ENCODE peak calls at places on chromosomes 11 and 22, in nine cellular contexts. F is thoracic aorta, Q is AG09309, S is tibial artery, H is NB4, O is left ventricle myocardium inferior, N is fibroblast of lung, M is uterus, C is WERI-Rb-1. B is an unnamed sample.

GRCh38 chr11:64022125-64022784 is 13.5 kb upstream of the FLRT1 start:
- DNase-seq in F (no peak), Q (no peak), S (no peak), H (no peak), O (no peak), N (no peak), M (no peak), C (no peak), B (no peak)

GRCh38 chr11:72613977-72614376 is 60.2 kb downstream of the PDE2A start:
- DNase-seq in F (no peak), Q (no peak), S (peak; percentile 78), H (peak; percentile 99), O (no peak), N (no peak), M (no peak), C (no peak), B (no peak)

GRCh38 chr22:24161909-24162308 is 19.4 kb upstream of the SUSD2 start:
- DNase-seq in F (no peak), Q (no peak), S (no peak), H (no peak), O (peak; percentile 57), N (no peak), M (no peak), C (no peak), B (no peak)

GRCh38 chr11:14974021-14974698 is 2.0 kb upstream of the CALCA start:
- DNase-seq in F (no peak), Q (no peak), S (no peak), H (no peak), O (no peak), N (no peak), M (no peak), C (no peak), B (no peak)

GRCh38 chr22:25844601-25845000 is 102.6 kb downstream of the MYO18B start:
- DNase-seq in F (no peak), Q (no peak), S (no peak), H (no peak), O (no peak), N (no peak), M (no peak), C (no peak), B (no peak)

GRCh38 chr11:73350908-73351636 is 25.1 kb upstream of the RELT start:
- DNase-seq in F (no peak), Q (peak; percentile 40), S (no peak), H (peak; percentile 83), O (peak; percentile 46), N (peak; percentile 88), M (no peak), C (peak; percentile 37), B (no peak)

GRCh38 chr11:46332568-46333128 is 14.6 kb upstream of the DGKZ start:
- DNase-seq in F (no peak), Q (no peak), S (no peak), H (no peak), O (no peak), N (no peak), M (no peak), C (no peak), B (no peak)

GRCh38 chr11:117816151-117816741 is 8.3 kb downstream of the FXYD2 start:
- DNase-seq in F (no peak), Q (no peak), S (no peak), H (peak; percentile 42), O (no peak), N (peak; percentile 50), M (peak; percentile 60), C (peak; percentile 96), B (no peak)

GRCh38 chr22:23217171-23218052 is 37.1 kb downstream of the BCR start:
- DNase-seq in F (no peak), Q (no peak), S (no peak), H (peak; percentile 15), O (peak; percentile 43), N (no peak), M (no peak), C (no peak), B (no peak)

GRCh38 chr11:88102595-88102929 is 72.7 kb downstream of the RAB38 start:
- DNase-seq in F (no peak), Q (peak; percentile 57), S (no peak), H (peak; percentile 78), O (no peak), N (peak; percentile 21), M (no peak), C (no peak), B (no peak)

GRCh38 chr11:111000400-111001090 is 245.0 kb upstream of the POU2AF2 start:
- DNase-seq in F (no peak), Q (no peak), S (no peak), H (no peak), O (no peak), N (peak; percentile 77), M (no peak), C (no peak), B (peak; percentile 12)

GRCh38 chr11:68202165-68202564 is 10.9 kb downstream of the KMT5B start:
- DNase-seq in F (no peak), Q (no peak), S (no peak), H (no peak), O (no peak), N (no peak), M (no peak), C (no peak), B (no peak)

GRCh38 chr22:23384899-23385298 is 195.2 kb downstream of the IGLL1 start:
- DNase-seq in F (no peak), Q (no peak), S (peak; percentile 59), H (no peak), O (no peak), N (no peak), M (no peak), C (no peak), B (no peak)

GRCh38 chr22:38071421-38072321 is 12.3 kb downstream of the SLC16A8 start:
- DNase-seq in F (no peak), Q (no peak), S (no peak), H (no peak), O (no peak), N (no peak), M (no peak), C (peak; percentile 8), B (no peak)

GRCh38 chr11:18332302-18332701 is 9.9 kb downstream of the GTF2H1 start:
- DNase-seq in F (no peak), Q (no peak), S (no peak), H (no peak), O (no peak), N (no peak), M (no peak), C (no peak), B (no peak)

DNA sequence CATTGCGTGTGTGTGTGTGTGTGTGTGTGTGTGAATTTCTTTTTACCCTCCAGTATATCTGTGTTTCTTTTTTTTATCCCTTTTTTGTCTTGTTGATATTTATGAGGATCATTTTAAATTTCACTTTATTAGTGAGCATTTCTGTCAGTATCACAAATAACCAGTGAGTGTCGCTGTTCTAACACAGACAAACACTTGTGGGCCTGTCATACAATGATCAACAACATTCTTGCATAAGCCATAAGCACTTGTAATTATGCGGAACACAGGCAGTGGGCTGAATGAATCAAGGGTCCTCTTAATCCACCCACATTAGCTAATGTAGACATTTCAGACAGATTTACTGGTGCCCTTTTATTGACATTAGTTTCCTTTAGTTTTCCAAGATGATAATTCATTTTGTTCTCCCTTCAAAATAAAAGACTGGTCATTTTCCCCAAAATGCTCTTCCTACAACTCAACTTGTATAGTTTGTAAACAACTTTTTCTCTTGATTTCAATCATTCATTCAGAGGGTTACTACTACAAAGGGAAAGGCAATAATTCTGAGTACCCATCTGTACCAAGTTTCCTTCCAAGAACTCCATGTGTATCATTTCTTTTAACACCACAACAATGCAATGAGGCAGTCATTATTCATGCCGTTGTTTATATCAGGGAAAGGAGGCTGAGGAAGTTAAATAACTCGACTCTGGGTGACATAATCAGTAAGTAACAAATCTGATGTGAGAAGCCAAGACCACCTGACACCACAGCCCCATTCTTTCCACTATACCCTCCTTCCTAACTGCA is 34.6 kb upstream of the ANO3 start:
- DNase-seq in F (no peak), Q (peak; percentile 66), S (no peak), H (peak; percentile 69), O (no peak), N (peak; percentile 91), M (no peak), C (peak; percentile 26), B (no peak)
- TF ChIP-seq CTCF in F (peak; percentile 36), Q (peak; percentile 69), S (peak; percentile 26), H (peak; percentile 50), O (peak; percentile 69), N (peak; percentile 65), M (peak; percentile 28), C (peak; percentile 53), B (peak; percentile 52)

DNA sequence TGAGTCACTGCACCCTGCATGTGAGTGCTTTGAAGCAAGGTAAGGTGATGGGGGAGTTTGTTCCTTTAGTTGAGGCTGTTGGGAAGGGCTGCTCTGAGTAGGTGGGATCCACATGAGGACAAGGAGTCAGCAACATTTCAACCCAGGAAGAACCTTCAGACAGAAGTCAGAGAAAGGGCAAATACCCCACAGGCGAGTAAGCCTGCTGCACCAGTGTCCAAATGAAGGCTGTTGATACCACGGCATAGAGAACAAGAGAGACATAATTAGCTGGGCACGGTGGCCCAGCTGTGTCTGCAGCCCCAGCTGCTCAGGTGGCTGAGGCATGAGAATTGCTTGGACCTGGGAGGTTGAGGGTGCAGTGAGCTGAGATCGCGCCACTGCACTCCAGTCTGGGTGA is 54.3 kb upstream of the CLMP start:
- DNase-seq in F (no peak), Q (no peak), S (no peak), H (no peak), O (no peak), N (no peak), M (no peak), C (no peak), B (no peak)
- H3K4me3 ChIP-seq in F (no peak overlapping the region), Q (no peak overlapping the region), S (no peak overlapping the region), H (no peak overlapping the region), O (no peak overlapping the region), N (no peak overlapping the region), M (no peak overlapping the region), C (no peak overlapping the region), B (no peak overlapping the region)

DNA sequence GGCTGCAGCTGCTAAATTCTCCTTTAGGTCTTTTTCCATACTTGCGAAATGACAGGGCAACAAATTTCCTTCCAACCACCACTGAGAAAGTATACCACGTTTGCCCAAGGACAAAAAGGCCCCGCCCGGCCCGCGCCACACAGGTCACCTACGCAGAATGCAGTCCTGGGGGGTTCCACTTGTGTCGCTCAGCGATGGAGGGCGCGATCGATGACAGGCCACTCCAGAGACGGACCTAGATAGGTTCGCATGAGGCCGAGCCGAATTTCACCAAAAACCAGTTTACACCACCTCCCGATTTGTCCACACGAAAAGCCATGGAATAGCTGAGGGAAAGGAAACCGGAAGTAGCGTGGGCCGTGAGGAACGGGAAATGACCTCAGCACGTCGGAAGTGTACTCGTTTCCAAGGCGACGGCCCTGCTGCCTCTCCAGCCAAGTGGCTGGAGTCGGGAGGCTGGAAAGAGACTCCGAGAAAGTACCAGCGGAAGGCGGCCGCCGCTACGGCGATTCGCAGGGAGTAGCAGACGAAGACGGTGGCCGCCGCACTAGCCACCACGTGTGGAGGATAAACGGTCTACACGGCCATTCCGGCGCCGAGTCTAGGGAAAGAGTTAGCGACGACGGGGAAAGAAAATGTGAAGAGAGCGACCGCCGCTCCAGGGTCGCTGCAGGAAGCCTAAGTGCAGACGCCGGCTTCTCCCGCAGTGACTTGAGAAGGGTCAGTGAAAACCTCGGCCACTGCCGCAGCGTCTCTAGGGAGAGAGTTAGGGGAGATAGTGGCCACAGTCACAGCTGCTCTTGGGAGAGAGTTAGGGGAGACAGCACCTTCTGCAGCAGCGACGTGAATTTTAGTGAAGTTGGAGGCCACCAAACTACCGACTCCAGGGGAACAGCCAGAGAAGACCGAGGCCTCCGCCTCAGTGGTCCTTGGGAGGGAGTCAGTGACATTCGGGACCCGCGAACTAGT is at the start of gene ANKRD42:
- DNase-seq in F (peak; percentile 86), Q (peak; percentile 83), S (peak; percentile 96), H (peak; percentile 98), O (peak; percentile 90), N (peak; percentile 94), M (peak; percentile 90), C (peak; percentile 93), B (peak; percentile 89)
- TF ChIP-seq CTCF in F (no peak), Q (no peak), S (no peak), H (no peak), O (no peak), N (no peak), M (no peak), C (no peak), B (no peak)

GRCh38 chr11:8809605-8810272 is 101.2 kb upstream of the AKIP1 start:
- DNase-seq in F (no peak), Q (no peak), S (no peak), H (no peak), O (no peak), N (no peak), M (no peak), C (no peak), B (no peak)
- H3K4me3 ChIP-seq in F (peak overlapping the region; percentile 74), Q (peak overlapping the region; percentile 54), S (peak overlapping the region; percentile 71), H (no peak overlapping the region), O (peak overlapping the region; percentile 78), N (peak overlapping the region; percentile 65), M (peak overlapping the region; percentile 50), C (peak overlapping the region; percentile 51), B (peak overlapping the region; percentile 57)